ENCODE peak calls at places on chromosome 16, in ten cellular contexts. X, W, I, C, U, A, H, T, K and P are unnamed samples.

GRCh38 chr16:24996301-24996700 is 18.9 kb downstream of the ARHGAP17 start:
- DNase-seq in X (no peak), H (no peak), W (no peak), A (no peak), C (no peak), T (no peak), I (no peak), K (no peak), U (no peak), P (no peak)

GRCh38 chr16:48491517-48491916 is 106.3 kb upstream of the SIAH1 start:
- DNase-seq in U (no peak), T (no peak), I (no peak), W (no peak), K (no peak), C (no peak), H (no peak), A (no peak), X (no peak), P (no peak)

GRCh38 chr16:7405166-7405565 is 72.5 kb downstream of the RBFOX1 start:
- DNase-seq in C (no peak), U (peak), W (no peak), I (peak), T (no peak), K (no peak), A (no peak), H (no peak), X (peak), P (no peak)

GRCh38 chr16:51139568-51139967 is 11.5 kb downstream of the SALL1 start:
- DNase-seq in K (no peak), A (no peak), W (no peak), I (no peak), U (no peak), X (no peak), T (no peak), H (no peak), C (no peak), P (no peak)

GRCh38 chr16:27230562-27230991 is 27.3 kb downstream of the KDM8 start:
- DNase-seq in W (peak), I (no peak), K (peak), U (peak), T (no peak), X (no peak), C (no peak), A (no peak), H (no peak), P (no peak)

GRCh38 chr16:86444274-86445060 is 65.9 kb upstream of the FOXF1 start:
- DNase-seq in K (no peak), W (no peak), U (no peak), H (no peak), I (no peak), A (no peak), X (no peak), T (no peak), C (no peak), P (no peak)

GRCh38 chr16:88591577-88592021 is 21.4 kb downstream of the ZC3H18 start:
- DNase-seq in H (no peak), K (no peak), W (no peak), T (no peak), A (no peak), X (no peak), I (no peak), C (no peak), U (peak), P (no peak)

GRCh38 chr16:68093816-68094613 is 8.8 kb downstream of the NFATC3 start:
- DNase-seq in H (no peak), A (no peak), U (no peak), K (peak), T (peak), W (no peak), I (no peak), C (no peak), X (no peak), P (no peak)

GRCh38 chr16:86064431-86065250 is 165.7 kb downstream of the IRF8 start:
- DNase-seq in T (no peak), X (no peak), H (no peak), U (no peak), A (no peak), K (no peak), C (no peak), W (no peak), I (no peak), P (no peak)

GRCh38 chr16:82067042-82067809 is 32.2 kb downstream of the HSD17B2 start:
- DNase-seq in W (no peak), I (no peak), U (no peak), X (no peak), K (no peak), T (no peak), C (no peak), H (no peak), A (no peak), P (no peak)

GRCh38 chr16:55042556-55043432 is 112.1 kb downstream of the IRX5 start:
- DNase-seq in H (no peak), K (no peak), U (no peak), X (no peak), W (no peak), C (no peak), A (no peak), I (no peak), T (no peak), P (no peak)

GRCh38 chr16:56193951-56194726 is 2.9 kb downstream of the GNAO1 start:
- DNase-seq in A (peak), C (no peak), X (peak), W (peak), H (peak), T (no peak), K (peak), U (peak), I (peak), P (peak)

GRCh38 chr16:10741844-10742243 is 1.8 kb upstream of the NUBP1 start:
- DNase-seq in I (peak), C (no peak), X (no peak), T (no peak), H (peak), K (no peak), A (no peak), W (no peak), U (peak), P (no peak)

GRCh38 chr16:68388124-68388523 is 60.2 kb downstream of the SMPD3 start:
- DNase-seq in U (no peak), I (no peak), W (no peak), K (no peak), X (no peak), A (no peak), C (no peak), T (no peak), H (no peak), P (no peak)

GRCh38 chr16:75320435-75320834 is 69.0 kb upstream of the BCAR1 start:
- DNase-seq in H (no peak), U (no peak), T (no peak), C (no peak), W (no peak), I (no peak), A (no peak), K (no peak), X (no peak), P (no peak)

GRCh38 chr16:20740901-20741491 is 622 bp downstream of the THUMPD1 start:
- DNase-seq in K (peak), T (peak), W (peak), H (peak), X (peak), U (peak), A (peak), I (peak), C (peak), P (peak)

GRCh38 chr16:84806256-84806889 is 13.4 kb upstream of the CRISPLD2 start:
- DNase-seq in A (no peak), H (no peak), X (no peak), W (no peak), U (peak), I (peak), K (no peak), T (peak), C (peak), P (no peak)

GRCh38 chr16:86877108-86877507 is 298.8 kb downstream of the FOXL1 start:
- DNase-seq in T (no peak), I (no peak), C (no peak), K (no peak), X (no peak), W (no peak), H (no peak), U (no peak), A (no peak), P (no peak)

GRCh38 chr16:13795131-13795530 is 124.8 kb upstream of the ERCC4 start:
- DNase-seq in T (no peak), A (no peak), H (no peak), K (no peak), C (no peak), W (no peak), I (no peak), U (no peak), X (no peak), P (no peak)

GRCh38 chr16:3158014-3158497 is 23.2 kb downstream of the ZNF213 start:
- DNase-seq in U (no peak), H (no peak), T (no peak), C (no peak), I (no peak), X (no peak), A (no peak), K (no peak), W (no peak), P (peak)

GRCh38 chr16:31501966-31502348 is 6.2 kb downstream of the RUSF1 start:
- DNase-seq in X (no peak), T (no peak), K (no peak), C (no peak), A (no peak), I (no peak), W (no peak), U (no peak), H (no peak), P (no peak)

GRCh38 chr16:48462146-48462740 is 77.0 kb upstream of the SIAH1 start:
- DNase-seq in U (no peak), C (no peak), A (no peak), H (no peak), X (no peak), I (no peak), K (no peak), W (no peak), T (no peak), P (no peak)

GRCh38 chr16:12067714-12068401 is 91.3 kb downstream of the SNX29 start:
- DNase-seq in A (peak), T (peak), I (no peak), W (peak), C (peak), U (no peak), H (peak), K (peak), X (peak), P (peak)